ENCODE peak calls at places on chromosomes 3 and 15, in seven cellular contexts. T is CD8-positive, alpha-beta T cell; B is AG04450; F is coronary artery; S is osteoblast; X is IMR-90; V is heart right ventricle. C is an unnamed sample.

GRCh38 chr15:74631935-74632560 is 16.4 kb downstream of the CLK3 start:
- DNase-seq in T (peak), B (no peak), F (peak), S (peak), X (peak), V (peak), C (peak)

GRCh38 chr3:18580268-18580667 is 155.1 kb upstream of the SATB1 start:
- DNase-seq in T (no peak), B (no peak), F (no peak), S (no peak), X (no peak), V (no peak), C (no peak)

GRCh38 chr15:70323111-70323851 is 225.6 kb upstream of the TLE3 start:
- DNase-seq in T (no peak), B (no peak), F (no peak), S (no peak), X (no peak), V (peak), C (no peak)

GRCh38 chr15:78810003-78810376 is 1.3 kb downstream of the ADAMTS7 start:
- DNase-seq in T (no peak), B (no peak), F (no peak), S (no peak), X (no peak), V (no peak), C (no peak)

GRCh38 chr3:169812844-169813677 is at the start of the genes LRRC34 and LRRIQ4:
- DNase-seq in T (peak), B (peak), F (peak), S (peak), X (peak), V (peak), C (peak)

GRCh38 chr3:112685435-112685834 is 44.5 kb upstream of the CCDC80 start:
- DNase-seq in T (no peak), B (peak), F (no peak), S (peak), X (peak), V (no peak), C (no peak)

GRCh38 chr15:83285979-83286553 is 1.6 kb upstream of the BNC1 start:
- DNase-seq in T (no peak), B (peak), F (no peak), S (peak), X (peak), V (no peak), C (no peak)

GRCh38 chr15:24955549-24955929 is 752 bp downstream of the SNRPN start:
- DNase-seq in T (peak), B (no peak), F (no peak), S (peak), X (no peak), V (peak), C (peak)

GRCh38 chr3:71104090-71104489 is 479.4 kb downstream of the FOXP1 start:
- DNase-seq in T (no peak), B (peak), F (no peak), S (peak), X (peak), V (no peak), C (no peak)

GRCh38 chr15:33194237-33194636 is 277 bp downstream of the FMN1 start:
- DNase-seq in T (no peak), B (no peak), F (no peak), S (no peak), X (no peak), V (no peak), C (no peak)

GRCh38 chr3:156304406-156304805 is 184.0 kb downstream of the KCNAB1 start:
- DNase-seq in T (no peak), B (no peak), F (no peak), S (no peak), X (peak), V (no peak), C (no peak)

GRCh38 chr3:53571264-53571663 is 76.9 kb downstream of the CACNA1D start:
- DNase-seq in T (no peak), B (no peak), F (no peak), S (no peak), X (no peak), V (no peak), C (peak)

GRCh38 chr3:53570709-53571108 is 76.3 kb downstream of the CACNA1D start:
- DNase-seq in T (no peak), B (no peak), F (no peak), S (no peak), X (peak), V (no peak), C (peak)

GRCh38 chr3:53570086-53570485 is 75.7 kb downstream of the CACNA1D start:
- DNase-seq in T (no peak), B (no peak), F (no peak), S (no peak), X (no peak), V (no peak), C (no peak)

GRCh38 chr3:53566450-53567145 is 72.2 kb downstream of the CACNA1D start:
- DNase-seq in T (no peak), B (no peak), F (no peak), S (no peak), X (no peak), V (no peak), C (no peak)
- H3K27ac ChIP-seq in T (no peak), B (no peak), F (no peak), S (no peak), X (no peak), V (no peak), C (no peak)

GRCh38 chr3:165210132-165210531 is 13.9 kb upstream of the SLITRK3 start:
- DNase-seq in T (no peak), B (no peak), F (no peak), S (no peak), X (no peak), V (no peak), C (no peak)

GRCh38 chr3:165202995-165203394 is 6.8 kb upstream of the SLITRK3 start:
- DNase-seq in T (no peak), B (no peak), F (no peak), S (no peak), X (no peak), V (no peak), C (no peak)

GRCh38 chr3:165204445-165204844 is 8.3 kb upstream of the SLITRK3 start:
- DNase-seq in T (no peak), B (no peak), F (no peak), S (no peak), X (no peak), V (no peak), C (no peak)

GRCh38 chr3:165210727-165211126 is 14.5 kb upstream of the SLITRK3 start:
- DNase-seq in T (no peak), B (no peak), F (no peak), S (no peak), X (no peak), V (no peak), C (no peak)

DNA sequence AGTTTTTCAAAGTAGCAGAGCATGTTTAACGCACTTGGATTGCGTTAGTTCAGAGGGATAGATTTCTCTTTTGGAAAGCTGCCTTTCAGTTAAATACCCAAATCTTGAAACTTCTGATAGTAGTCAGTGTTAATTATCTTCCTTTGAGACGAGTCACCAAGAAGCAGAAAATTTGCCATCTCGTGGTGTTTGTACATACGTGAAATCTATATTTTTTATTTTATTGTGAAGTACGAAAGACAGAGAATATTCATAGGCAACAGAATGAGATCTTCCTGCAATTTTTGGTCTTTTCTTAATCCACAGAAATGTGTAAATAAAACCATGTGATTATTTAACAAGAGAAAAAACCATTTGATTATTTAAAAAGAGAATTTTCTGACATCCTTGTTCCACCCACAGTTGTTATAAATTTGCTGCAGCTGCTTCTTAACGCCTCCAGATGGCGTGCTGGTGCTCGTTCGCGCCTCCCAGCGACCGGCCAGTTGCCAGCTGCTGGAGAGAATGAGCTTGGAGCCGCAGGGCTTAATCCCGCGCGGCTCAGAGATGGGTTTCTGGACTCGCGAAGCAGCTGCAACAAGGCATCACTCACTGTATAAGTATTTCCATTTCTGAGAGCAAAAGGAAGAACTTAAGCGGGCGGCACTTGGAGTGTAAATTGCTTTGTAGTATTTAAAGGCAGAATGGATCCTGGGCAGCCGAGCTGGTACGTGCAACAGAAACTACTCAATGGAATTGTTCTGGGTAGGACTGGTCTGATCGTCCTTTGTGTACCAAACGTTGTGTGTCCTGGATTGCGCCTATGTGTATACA is 10.5 kb upstream of the SLITRK3 start:
- DNase-seq in T (no peak), B (peak), F (peak), S (no peak), X (peak), V (peak), C (peak)
- H3K4me3 ChIP-seq in T (no peak), B (peak), F (peak), S (peak), X (peak), V (peak), C (peak)

DNA sequence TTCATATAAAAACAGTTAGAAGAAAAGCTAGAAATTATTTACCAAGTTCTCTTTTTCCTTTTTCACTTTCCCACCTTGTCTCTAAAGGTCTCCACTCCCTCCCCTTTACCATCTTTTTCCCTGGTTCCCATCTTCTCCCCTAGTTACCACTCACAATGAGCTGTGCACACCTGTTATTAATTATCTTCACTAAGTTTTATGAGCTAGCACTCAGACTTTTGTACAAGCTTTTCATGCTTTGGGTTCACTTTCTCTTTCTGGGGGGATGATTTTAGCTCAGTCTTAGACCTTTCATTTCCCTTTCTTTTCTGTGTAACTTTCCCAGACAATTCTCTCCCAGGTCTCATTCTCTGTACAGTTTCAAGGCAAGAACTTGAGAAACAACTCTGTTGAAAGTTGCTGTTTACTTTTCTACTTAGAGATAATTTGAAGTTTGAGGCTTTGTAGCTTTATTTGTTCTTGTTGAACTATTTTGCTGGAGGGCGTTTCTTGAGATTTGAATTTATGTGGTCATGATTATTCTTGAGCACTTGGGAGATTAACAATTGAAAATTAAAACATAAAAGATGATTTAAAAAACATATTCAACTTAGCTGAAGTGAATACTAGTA is 24.0 kb upstream of the AADAC start:
- DNase-seq in T (no peak), B (no peak), F (no peak), S (no peak), X (no peak), V (no peak), C (no peak)
- H3K27ac ChIP-seq in T (no peak), B (no peak), F (no peak), S (no peak), X (no peak), V (no peak), C (peak)

GRCh38 chr3:128597900-128598299 is 52.7 kb downstream of the RPN1 start:
- DNase-seq in T (no peak), B (no peak), F (no peak), S (peak), X (peak), V (no peak), C (no peak)

GRCh38 chr3:128588147-128588546 is 62.5 kb downstream of the RPN1 start:
- DNase-seq in T (no peak), B (no peak), F (no peak), S (peak), X (no peak), V (no peak), C (no peak)

GRCh38 chr3:128591728-128592426 is 58.7 kb downstream of the RPN1 start:
- DNase-seq in T (no peak), B (no peak), F (no peak), S (no peak), X (no peak), V (no peak), C (no peak)

GRCh38 chr3:128590948-128591347 is 59.7 kb downstream of the RPN1 start:
- DNase-seq in T (no peak), B (no peak), F (no peak), S (no peak), X (no peak), V (no peak), C (no peak)

DNA sequence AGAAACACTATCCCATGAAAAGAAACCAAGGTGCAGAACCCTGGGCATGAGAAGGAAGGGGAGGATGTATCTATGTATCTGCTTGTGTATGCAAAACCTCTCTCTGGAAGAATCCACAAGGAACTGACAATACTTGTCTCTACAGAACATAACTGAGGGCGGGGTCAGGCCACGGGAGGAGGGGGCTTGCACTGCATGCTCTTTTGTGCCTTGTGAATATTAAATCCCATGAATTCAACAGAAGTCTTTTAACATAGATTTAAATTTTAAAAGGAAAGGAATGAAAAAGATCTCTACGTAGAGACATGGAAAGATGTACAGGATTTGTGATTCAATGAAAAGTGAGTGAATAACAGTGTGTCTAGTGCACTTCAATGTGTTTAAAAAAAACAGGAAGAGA is 57.7 kb downstream of the RPN1 start:
- DNase-seq in T (no peak), B (no peak), F (no peak), S (peak), X (no peak), V (no peak), C (no peak)
- H3K4me3 ChIP-seq in T (no peak), B (no peak), F (no peak), S (no peak), X (no peak), V (no peak), C (no peak)

DNA sequence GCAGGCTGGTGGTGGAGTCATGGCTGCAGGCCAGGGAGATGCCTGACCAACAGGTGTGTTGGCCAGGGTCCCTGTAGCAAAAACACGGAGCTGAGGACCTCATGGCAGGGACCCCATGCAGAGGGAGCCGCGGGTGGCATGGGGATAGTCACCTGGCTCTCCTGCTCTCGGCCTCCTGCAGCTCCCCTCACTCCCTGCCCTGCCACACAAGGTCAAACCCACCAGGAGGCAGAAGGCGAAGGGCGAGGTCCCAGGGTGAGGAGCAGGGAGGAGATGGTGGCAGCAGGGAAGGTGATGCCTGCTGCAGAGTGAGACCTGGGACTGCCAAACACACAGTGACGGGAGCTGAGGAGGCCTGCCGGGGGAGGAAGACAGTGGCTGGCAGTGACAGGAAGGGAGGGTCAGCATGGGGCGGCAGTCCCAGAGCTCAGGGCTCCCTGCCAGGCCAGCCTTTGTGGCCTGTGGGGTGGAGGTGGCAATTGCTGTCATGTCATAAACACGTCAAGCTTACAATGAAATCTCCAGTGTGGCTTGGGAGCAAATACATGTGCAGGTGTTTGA is 144.3 kb downstream of the TJP1 start:
- DNase-seq in T (no peak), B (no peak), F (no peak), S (no peak), X (no peak), V (no peak), C (no peak)
- H3K27ac ChIP-seq in T (no peak), B (no peak), F (no peak), S (no peak), X (no peak), V (no peak), C (no peak)

DNA sequence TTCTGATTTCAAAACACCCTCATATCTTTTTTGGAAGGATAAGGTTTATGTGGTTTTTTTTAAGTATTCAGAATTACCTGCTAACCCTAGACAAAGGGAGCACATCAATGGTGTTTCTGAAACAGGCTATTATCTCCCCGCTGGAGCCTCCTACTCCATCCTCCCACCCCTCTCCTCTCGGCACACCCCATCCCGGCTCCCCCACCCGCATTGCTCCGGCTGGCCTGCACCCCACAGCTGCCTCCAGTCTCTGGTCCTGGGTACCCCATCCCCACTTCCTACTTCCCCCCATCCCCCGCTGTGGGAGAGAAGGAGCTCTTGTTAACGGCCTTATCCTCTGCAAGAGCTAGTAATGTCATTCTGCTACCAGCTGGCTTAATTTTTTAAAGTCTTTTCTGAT is 59.2 kb downstream of the PDIA5 start:
- DNase-seq in T (no peak), B (no peak), F (no peak), S (no peak), X (no peak), V (no peak), C (no peak)
- H3K4me3 ChIP-seq in T (no peak), B (no peak), F (no peak), S (no peak), X (no peak), V (no peak), C (no peak)

DNA sequence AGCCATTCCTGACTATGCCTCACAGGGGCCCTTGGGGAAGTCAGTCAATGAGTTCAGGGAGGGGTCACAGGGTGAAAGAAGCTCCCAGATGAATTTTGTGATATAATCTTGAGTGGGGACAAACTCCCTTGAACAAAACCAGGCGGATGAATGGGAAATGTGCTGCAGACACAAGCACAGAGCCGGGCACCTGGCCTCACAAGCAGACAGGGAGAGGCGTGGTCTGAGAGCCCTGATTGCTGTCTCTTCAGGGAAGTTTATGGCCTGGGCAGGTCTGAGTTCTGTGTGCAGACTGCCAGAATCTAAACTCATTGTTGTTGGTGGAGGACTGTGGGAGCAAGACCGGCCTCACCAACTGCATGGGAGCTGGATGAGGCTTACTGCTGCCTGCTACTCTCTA is 591.8 kb downstream of the EPHA3 start:
- DNase-seq in T (no peak), B (no peak), F (no peak), S (no peak), X (no peak), V (no peak), C (no peak)
- H3K27ac ChIP-seq in T (no peak), B (no peak), F (no peak), S (no peak), X (no peak), V (no peak), C (no peak)

DNA sequence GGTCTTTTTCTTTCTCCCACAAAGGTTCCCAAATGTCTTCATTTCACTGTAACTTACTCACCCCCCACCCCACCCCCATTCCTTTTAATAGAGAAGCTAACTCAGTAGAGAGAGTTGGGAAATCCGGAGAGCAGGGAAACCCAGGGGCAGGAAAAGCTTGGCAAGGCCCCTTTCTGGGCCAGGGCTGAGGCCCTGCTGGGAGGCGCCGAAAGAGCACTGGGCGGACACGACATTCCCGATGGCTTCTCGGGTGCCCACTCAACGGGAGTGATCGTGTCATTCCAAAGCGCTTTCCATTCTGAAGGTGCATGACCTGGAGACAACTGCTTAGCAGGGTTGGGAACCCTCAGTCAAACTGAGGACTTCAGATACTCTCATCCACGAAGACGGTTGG is 1.6 kb upstream of the DALRD3 start:
- DNase-seq in T (no peak), B (no peak), F (no peak), S (peak), X (no peak), V (no peak), C (no peak)
- H3K4me3 ChIP-seq in T (no peak), B (peak), F (peak), S (peak), X (peak), V (peak), C (peak)